ENCODE peak calls at places on chromosome X, in ten cellular contexts. I is heart right ventricle, G is mesendoderm, O is right cardiac atrium, Y is GM23338, U is small intestine, S is GM23248, L is GM12878, E is ovary, X is IMR-90. B is an unnamed sample. For H3K4me1, the result is how much of the 10 kb centered on the place peaks cover.

GRCh38 chrX:45134303-45134702 is 66.4 kb downstream of the DIPK2B start:
- DNase-seq in S (no peak), E (no peak), U (no peak), Y (no peak), O (peak), L (no peak), G (no peak), I (peak), X (no peak), B (no peak)

GRCh38 chrX:41317487-41318208 is 16.3 kb upstream of the DDX3X start:
- DNase-seq in Y (no peak), L (no peak), X (no peak), O (no peak), G (no peak), U (no peak), I (no peak), E (no peak), S (peak), B (no peak)

GRCh38 chrX:12240491-12240890 is 102.2 kb downstream of the FRMPD4 start:
- DNase-seq in I (no peak), X (no peak), Y (no peak), G (no peak), S (no peak), O (no peak), L (no peak), E (no peak), U (no peak), B (no peak)

GRCh38 chrX:56978172-56978571 is 17.2 kb downstream of the SPIN3 start:
- DNase-seq in G (peak), Y (peak), U (peak), O (no peak), I (no peak), E (peak), S (peak), X (peak), L (peak), B (peak)

GRCh38 chrX:15686818-15687685 is 22.4 kb upstream of the CLTRN start:
- DNase-seq in L (peak), I (no peak), G (peak), X (peak), Y (peak), O (no peak), E (peak), U (peak), S (peak), B (peak)

GRCh38 chrX:134172588-134173259 is 64.3 kb upstream of the CCDC160 start:
- DNase-seq in S (peak), I (peak), G (peak), X (no peak), L (no peak), O (peak), E (peak), U (peak), Y (no peak), B (peak)

GRCh38 chrX:108224218-108224617 is 132.6 kb downstream of the ATG4A start:
- DNase-seq in I (peak), S (no peak), O (peak), Y (no peak), G (no peak), X (no peak), L (no peak), U (no peak), E (no peak), B (no peak)

GRCh38 chrX:96985046-96985445 is 101.3 kb downstream of the RPA4 start:
- DNase-seq in L (no peak), U (no peak), E (no peak), G (peak), O (no peak), Y (no peak), X (peak), I (no peak), S (peak), B (no peak)

GRCh38 chrX:145190801-145191389 is 56.4 kb upstream of the SPANXN1 start:
- DNase-seq in L (no peak), S (peak), I (no peak), E (no peak), Y (peak), X (no peak), G (no peak), O (no peak), U (peak), B (no peak)

GRCh38 chrX:115592997-115593734 is 32.2 kb downstream of the PLS3 start:
- DNase-seq in I (no peak), O (no peak), G (peak), L (no peak), E (no peak), X (peak), S (peak), Y (peak), U (no peak), B (no peak)
- H3K4me1 ChIP-seq in I (under half), O (under half), G (under half), L (under half), E (under half), X (under half), S (under half), Y (under half), U (under half), B (under half)

GRCh38 chrX:74090049-74090448 is 213.9 kb upstream of the ZCCHC13 start:
- DNase-seq in L (no peak), I (no peak), O (no peak), E (no peak), Y (no peak), G (peak), S (no peak), U (no peak), X (no peak), B (no peak)
- H3K4me3 ChIP-seq in L (no peak), I (no peak), O (no peak), E (no peak), Y (no peak), G (no peak), S (no peak), U (no peak), X (no peak), B (no peak)

DNA sequence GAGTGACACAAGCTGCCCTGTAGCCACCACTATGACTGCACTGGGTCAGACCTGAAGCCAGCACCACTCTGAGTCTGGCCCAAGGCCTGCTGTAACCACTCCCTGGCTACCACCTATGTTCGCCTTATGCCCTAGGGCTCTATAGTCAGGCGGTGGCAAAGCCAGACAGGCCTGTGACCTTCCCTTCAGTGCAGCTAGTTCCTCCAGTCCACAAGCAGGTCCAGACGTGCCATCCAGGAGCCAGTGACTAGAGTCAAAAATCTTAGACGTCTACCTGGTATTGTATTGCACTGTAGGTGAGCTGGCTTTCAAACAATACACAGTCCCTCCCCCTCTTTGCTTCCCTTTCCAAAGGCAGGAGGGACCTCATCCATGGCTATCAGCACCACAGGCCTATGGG is 54.0 kb upstream of the RNF128 start:
- DNase-seq in S (no peak), E (no peak), G (peak), X (no peak), O (no peak), L (no peak), Y (no peak), U (no peak), I (no peak), B (no peak)
- H3K27ac ChIP-seq in S (no peak), E (no peak), G (no peak), X (no peak), O (no peak), L (no peak), Y (no peak), U (no peak), I (no peak), B (no peak)

DNA sequence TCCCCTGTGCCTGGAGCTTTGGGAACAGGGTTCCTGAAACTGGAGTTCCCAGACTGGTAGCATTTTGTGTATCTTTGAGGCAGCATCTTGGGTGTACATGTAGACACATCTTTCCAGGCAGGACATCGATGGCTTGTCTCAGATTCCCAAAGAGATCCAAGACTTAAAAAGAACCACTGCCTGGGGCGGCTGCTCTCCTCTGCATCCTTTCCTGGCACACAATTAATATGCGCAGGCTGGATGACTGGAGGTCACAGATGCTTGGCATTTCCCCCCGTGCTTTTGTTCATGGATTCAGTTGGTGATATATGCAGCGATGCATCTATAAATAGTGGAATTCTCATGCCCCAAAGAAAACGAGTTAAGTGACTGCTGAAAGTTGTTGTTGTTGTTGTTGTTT is 80.5 kb downstream of the CLDN34 start:
- DNase-seq in X (no peak), Y (no peak), I (no peak), S (peak), L (no peak), G (no peak), U (no peak), O (no peak), E (no peak), B (no peak)
- H3K4me1 ChIP-seq in X (under half), Y (under half), I (half or more), S (under half), L (under half), G (under half), U (under half), O (under half), E (under half), B (under half)